ENCODE peak calls at places on chromosomes 1 and 21, in nine cellular contexts. U, E, O, F, K, H, X, G and D are unnamed samples. For H3K4me1, the result is how much of the 10 kb centered on the place peaks cover.

GRCh38 chr21:33296156-33296555 is 28.6 kb upstream of the IFNAR1 start:
- DNase-seq in U (no peak), E (no peak), O (no peak), F (no peak), K (no peak), H (no peak), X (no peak), G (no peak), D (no peak)

GRCh38 chr1:236021424-236022135 is 43.3 kb downstream of the NID1 start:
- DNase-seq in U (no peak), E (peak), O (peak), F (no peak), K (no peak), H (no peak), X (no peak), G (no peak), D (no peak)

GRCh38 chr1:28773105-28773504 is 36.4 kb downstream of the YTHDF2 start:
- DNase-seq in U (no peak), E (no peak), O (no peak), F (peak), K (no peak), H (no peak), X (no peak), G (no peak), D (no peak)

GRCh38 chr1:156400191-156400920 is 31.3 kb downstream of the RHBG start:
- DNase-seq in U (no peak), E (no peak), O (no peak), F (no peak), K (no peak), H (no peak), X (no peak), G (no peak), D (peak)

GRCh38 chr1:91506071-91506470 is 5.4 kb downstream of the CDC7 start:
- DNase-seq in U (no peak), E (no peak), O (no peak), F (no peak), K (no peak), H (no peak), X (no peak), G (no peak), D (no peak)

GRCh38 chr21:38825901-38826300 is 20.2 kb downstream of the ETS2 start:
- DNase-seq in U (no peak), E (no peak), O (no peak), F (no peak), K (no peak), H (no peak), X (no peak), G (no peak), D (no peak)

GRCh38 chr1:202623075-202623474 is 87.2 kb downstream of the SYT2 start:
- DNase-seq in U (peak), E (peak), O (peak), F (no peak), K (no peak), H (no peak), X (no peak), G (peak), D (peak)

GRCh38 chr1:182595641-182596240 is 6.7 kb upstream of the RNASEL start:
- DNase-seq in U (peak), E (peak), O (peak), F (peak), K (peak), H (peak), X (peak), G (peak), D (no peak)

GRCh38 chr1:177950506-177950905 is 19.4 kb downstream of the SEC16B start:
- DNase-seq in U (no peak), E (no peak), O (no peak), F (no peak), K (no peak), H (no peak), X (no peak), G (no peak), D (no peak)

DNA sequence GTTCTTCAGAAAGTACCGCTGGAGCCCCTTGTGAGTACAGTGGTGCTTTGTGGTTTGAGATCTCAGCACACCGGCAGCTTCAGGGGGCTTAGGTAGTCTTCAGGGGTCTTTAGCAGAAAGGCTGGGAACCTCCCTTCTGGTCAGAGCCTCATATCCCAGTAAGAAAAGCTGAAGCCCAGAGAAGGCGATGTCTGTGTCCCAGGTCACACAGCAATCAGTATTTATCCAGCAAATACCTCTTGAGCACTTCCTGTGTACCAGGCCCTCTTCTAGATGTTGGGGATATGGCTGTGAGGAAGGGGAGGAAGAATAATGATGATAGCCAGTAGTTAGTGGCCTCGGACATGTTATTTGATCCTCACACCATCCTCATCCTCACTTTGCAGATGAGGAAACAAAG is 14.3 kb downstream of the SERINC2 start:
- DNase-seq in U (no peak), E (no peak), O (no peak), F (no peak), K (no peak), H (no peak), X (no peak), G (no peak), D (no peak)
- H3K4me1 ChIP-seq in U (under half), E (under half), O (under half), F (under half), K (under half), H (under half), X (under half), G (under half), D (under half)

GRCh38 chr1:216960716-216961115 is 237.5 kb upstream of the ESRRG start:
- DNase-seq in U (no peak), E (no peak), O (peak), F (no peak), K (no peak), H (no peak), X (no peak), G (no peak), D (no peak)

GRCh38 chr1:216958569-216958968 is 235.3 kb upstream of the ESRRG start:
- DNase-seq in U (no peak), E (no peak), O (no peak), F (no peak), K (no peak), H (no peak), X (no peak), G (no peak), D (no peak)

DNA sequence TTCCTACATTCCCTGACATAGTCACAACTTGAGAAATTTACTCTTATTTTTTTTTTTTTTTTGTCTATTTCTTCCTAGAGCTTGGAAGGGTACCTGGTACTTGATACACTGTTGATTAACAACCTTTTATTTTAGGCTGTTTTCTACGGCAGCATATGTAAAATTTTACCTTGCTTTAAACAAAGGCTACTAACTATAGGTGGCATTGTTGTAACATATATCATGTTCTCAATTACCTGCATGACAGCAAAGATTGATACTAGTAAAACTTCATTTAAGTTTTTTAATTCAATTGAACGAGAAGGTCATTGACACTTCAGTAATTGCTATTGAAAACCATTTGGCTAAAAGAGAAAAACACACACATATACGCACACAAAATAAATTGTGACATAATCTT is 238.3 kb upstream of the ESRRG start:
- DNase-seq in U (no peak), E (no peak), O (no peak), F (no peak), K (no peak), H (no peak), X (no peak), G (no peak), D (no peak)
- TF ChIP-seq CTCF in U (no peak), E (no peak), O (no peak), F (no peak), K (no peak), H (no peak), X (no peak), G (no peak), D (no peak)

DNA sequence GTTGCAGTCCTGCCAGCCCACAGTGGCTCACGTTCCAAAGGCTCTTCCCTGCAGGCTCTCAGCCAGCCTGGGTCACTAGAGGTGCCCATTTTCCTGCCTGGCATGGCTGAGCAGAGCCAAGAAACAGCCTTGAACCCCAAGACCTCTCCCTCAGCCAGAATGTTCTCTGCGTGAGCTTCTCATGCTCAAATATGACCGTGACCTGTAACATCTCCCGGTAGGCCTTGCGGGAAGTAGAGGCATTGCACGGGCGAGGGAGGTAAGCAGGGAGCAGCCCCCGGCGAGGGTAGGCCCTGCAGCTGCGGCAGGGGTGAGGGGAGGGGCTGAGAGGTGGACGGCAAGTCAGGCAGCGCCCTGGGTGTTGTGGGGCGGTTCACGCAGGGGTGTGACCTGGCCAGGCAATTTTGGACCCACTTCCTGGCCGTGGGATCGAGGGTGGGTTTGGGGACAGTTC is 20.0 kb downstream of the RRP1 start:
- DNase-seq in U (no peak), E (no peak), O (no peak), F (peak), K (no peak), H (no peak), X (no peak), G (no peak), D (no peak)
- H3K4me1 ChIP-seq in U (under half), E (under half), O (under half), F (under half), K (under half), H (under half), X (under half), G (under half), D (under half)

GRCh38 chr1:180489313-180489712 is 13.1 kb downstream of the ACBD6 start:
- DNase-seq in U (no peak), E (no peak), O (no peak), F (no peak), K (no peak), H (no peak), X (no peak), G (no peak), D (no peak)

GRCh38 chr1:180484490-180484889 is 17.9 kb downstream of the ACBD6 start:
- DNase-seq in U (no peak), E (no peak), O (no peak), F (no peak), K (no peak), H (no peak), X (no peak), G (no peak), D (no peak)

GRCh38 chr1:180488661-180489060 is 13.7 kb downstream of the ACBD6 start:
- DNase-seq in U (no peak), E (no peak), O (no peak), F (no peak), K (no peak), H (no peak), X (no peak), G (no peak), D (no peak)

GRCh38 chr1:180482425-180483275 is 19.7 kb downstream of the ACBD6 start:
- DNase-seq in U (no peak), E (peak), O (peak), F (no peak), K (peak), H (peak), X (no peak), G (peak), D (no peak)

DNA sequence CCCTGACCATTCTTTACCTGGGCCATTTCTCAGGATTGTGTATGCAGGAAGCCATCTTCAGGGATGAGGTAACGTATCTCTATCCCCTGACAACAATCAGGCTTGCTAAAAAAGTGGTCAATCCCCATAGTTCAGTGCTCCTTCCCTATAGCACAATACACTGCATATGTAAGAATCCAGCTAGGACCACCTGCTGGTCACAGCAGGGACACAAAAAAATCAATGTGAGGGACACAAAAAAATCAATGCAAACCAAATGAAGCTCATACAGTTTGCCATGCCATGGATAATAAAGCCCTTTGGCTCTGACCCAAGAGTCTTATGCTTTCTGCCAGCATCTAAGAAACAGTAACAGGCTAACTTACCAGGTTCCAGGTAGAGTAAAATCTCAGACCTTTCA is 16.3 kb downstream of the ACBD6 start:
- DNase-seq in U (no peak), E (no peak), O (no peak), F (no peak), K (no peak), H (no peak), X (no peak), G (no peak), D (no peak)
- TF ChIP-seq CTCF in U (no peak), E (no peak), O (no peak), F (no peak), K (peak), H (no peak), X (no peak), G (no peak), D (no peak)

GRCh38 chr1:230828421-230828820 is 39.9 kb downstream of the C1orf198 start:
- DNase-seq in U (no peak), E (no peak), O (no peak), F (no peak), K (no peak), H (no peak), X (no peak), G (no peak), D (no peak)
- H3K4me1 ChIP-seq in U (under half), E (half or more), O (under half), F (under half), K (under half), H (half or more), X (under half), G (under half), D (under half)

GRCh38 chr1:9250336-9250585 is 15.7 kb downstream of the H6PD start:
- DNase-seq in U (no peak), E (no peak), O (no peak), F (no peak), K (no peak), H (no peak), X (no peak), G (no peak), D (no peak)
- TF ChIP-seq CTCF in U (no peak), E (no peak), O (no peak), F (no peak), K (no peak), H (no peak), X (no peak), G (no peak), D (no peak)

GRCh38 chr21:31735518-31735992 is 3.6 kb upstream of the SCAF4 start:
- DNase-seq in U (no peak), E (no peak), O (no peak), F (no peak), K (no peak), H (no peak), X (no peak), G (no peak), D (no peak)

GRCh38 chr21:31732538-31732864 is 583 bp upstream of the SCAF4 start:
- DNase-seq in U (no peak), E (no peak), O (peak), F (no peak), K (no peak), H (no peak), X (no peak), G (no peak), D (no peak)

GRCh38 chr21:31731802-31732537 is at the start of gene SCAF4:
- DNase-seq in U (peak), E (peak), O (peak), F (peak), K (peak), H (peak), X (peak), G (peak), D (peak)

GRCh38 chr21:31732891-31733520 is 1.1 kb upstream of the SCAF4 start:
- DNase-seq in U (no peak), E (peak), O (no peak), F (peak), K (no peak), H (no peak), X (peak), G (peak), D (no peak)

GRCh38 chr21:31733521-31734149 is 1.7 kb upstream of the SCAF4 start:
- DNase-seq in U (no peak), E (no peak), O (no peak), F (no peak), K (no peak), H (no peak), X (no peak), G (no peak), D (no peak)
- H3K4me1 ChIP-seq in U (under half), E (under half), O (under half), F (under half), K (under half), H (under half), X (under half), G (under half), D (under half)

DNA sequence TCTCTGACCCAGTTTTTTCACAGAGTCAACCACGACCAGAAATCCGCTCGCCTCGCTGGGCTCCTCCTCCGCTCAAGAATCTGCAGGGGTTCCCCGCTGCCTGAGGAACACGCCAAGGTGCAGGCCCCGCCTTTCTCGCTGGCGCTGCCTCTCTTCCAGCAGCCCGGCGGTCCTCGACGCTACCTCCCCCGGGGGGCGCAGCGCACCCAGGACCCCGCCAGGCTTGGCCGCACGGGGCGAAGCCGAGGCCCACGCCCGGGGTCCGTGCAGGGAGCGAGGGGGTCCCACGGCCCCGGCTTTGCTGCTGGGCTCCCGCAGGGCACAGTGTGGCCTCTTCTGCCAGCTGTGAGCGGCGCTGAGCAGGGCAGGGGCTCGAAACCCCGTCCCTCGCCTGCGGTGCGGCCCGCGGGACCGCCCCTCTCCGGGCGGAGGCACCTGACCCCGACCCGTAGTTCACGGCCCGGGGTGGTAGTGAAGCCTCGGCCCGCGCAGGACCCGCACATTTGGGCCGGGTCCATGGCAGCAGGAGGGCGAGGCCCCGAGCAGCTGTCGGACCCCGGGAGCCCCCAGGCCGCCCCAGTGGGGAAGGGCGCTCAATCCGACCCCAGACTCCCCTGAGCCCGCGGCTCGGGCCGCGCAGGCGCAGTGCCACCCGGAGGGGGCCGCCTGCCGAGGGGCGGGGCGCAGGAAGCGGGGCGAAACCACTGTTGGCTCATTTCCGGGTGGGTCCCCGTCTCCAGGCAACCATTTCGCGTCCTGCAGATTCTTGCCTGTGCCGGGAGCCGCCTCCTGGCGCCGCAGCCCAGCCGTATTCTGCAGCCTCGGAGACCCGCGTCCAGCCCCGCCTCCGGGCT is 10.0 kb upstream of the MMEL1 start:
- DNase-seq in U (peak), E (peak), O (peak), F (peak), K (peak), H (peak), X (peak), G (peak), D (peak)
- TF ChIP-seq CTCF in U (no peak), E (peak), O (no peak), F (no peak), K (peak), H (no peak), X (no peak), G (no peak), D (no peak)

GRCh38 chr1:117818456-117818855 is 111.0 kb downstream of the GDAP2 start:
- DNase-seq in U (no peak), E (no peak), O (peak), F (no peak), K (no peak), H (no peak), X (no peak), G (no peak), D (no peak)
- H3K4me1 ChIP-seq in U (under half), E (under half), O (under half), F (under half), K (under half), H (under half), X (under half), G (under half), D (under half)

GRCh38 chr1:206856674-206857464 is 8.6 kb upstream of the IL20 start:
- DNase-seq in U (no peak), E (no peak), O (no peak), F (no peak), K (peak), H (no peak), X (no peak), G (peak), D (no peak)
- TF ChIP-seq CTCF in U (no peak), E (no peak), O (peak), F (peak), K (peak), H (no peak), X (peak), G (peak), D (no peak)